ENCODE peak calls at places on chromosomes 12 and 14, in four cellular contexts. One of them, this sample, is unnamed.

GRCh38 chr14:67413806-67414769 is 2.1 kb upstream of the PLEK2 start:
- DNase-seq in tibial artery: no peak
- DNase-seq in neural progenitor cell: no peak
- DNase-seq in astrocyte of the spinal cord: peak; percentile 90
- DNase-seq in this sample: no peak

GRCh38 chr14:31510222-31510621 is 22.4 kb upstream of the GPR33 start:
- DNase-seq in tibial artery: no peak
- DNase-seq in neural progenitor cell: no peak
- DNase-seq in astrocyte of the spinal cord: peak; percentile 19
- DNase-seq in this sample: peak; percentile 23

GRCh38 chr12:131380961-131381705 is 329.8 kb upstream of the SFSWAP start:
- DNase-seq in tibial artery: peak; percentile 57
- DNase-seq in neural progenitor cell: peak; percentile 34
- DNase-seq in astrocyte of the spinal cord: no peak
- DNase-seq in this sample: no peak

GRCh38 chr12:8860165-8860961 is 37.9 kb downstream of the A2ML1 start:
- DNase-seq in tibial artery: peak; percentile 66
- DNase-seq in neural progenitor cell: peak; percentile 72
- DNase-seq in astrocyte of the spinal cord: peak; percentile 42
- DNase-seq in this sample: peak; percentile 58

GRCh38 chr12:57171668-57172067 is 24.2 kb upstream of the LRP1-AS start:
- DNase-seq in tibial artery: no peak
- DNase-seq in neural progenitor cell: no peak
- DNase-seq in astrocyte of the spinal cord: no peak
- DNase-seq in this sample: no peak

GRCh38 chr14:68468437-68469207 is 324.2 kb downstream of the ZFP36L1 start:
- DNase-seq in tibial artery: no peak
- DNase-seq in neural progenitor cell: no peak
- DNase-seq in astrocyte of the spinal cord: peak; percentile 80
- DNase-seq in this sample: no peak

GRCh38 chr12:68113644-68114043 is 45.9 kb downstream of the IFNG start:
- DNase-seq in tibial artery: no peak
- DNase-seq in neural progenitor cell: peak; percentile 22
- DNase-seq in astrocyte of the spinal cord: no peak
- DNase-seq in this sample: peak; percentile 12

GRCh38 chr12:120528861-120529525 is at the start of gene COQ5:
- DNase-seq in tibial artery: peak; percentile 93
- DNase-seq in neural progenitor cell: peak; percentile 97
- DNase-seq in astrocyte of the spinal cord: peak; percentile 88
- DNase-seq in this sample: peak; percentile 89

GRCh38 chr12:53696285-53696654 is 20.4 kb upstream of the ATP5MC2 start:
- DNase-seq in tibial artery: no peak
- DNase-seq in neural progenitor cell: peak; percentile 94
- DNase-seq in astrocyte of the spinal cord: peak; percentile 84
- DNase-seq in this sample: peak; percentile 77

GRCh38 chr14:38108681-38109080 is 99.0 kb upstream of the SSTR1 start:
- DNase-seq in tibial artery: no peak
- DNase-seq in neural progenitor cell: no peak
- DNase-seq in astrocyte of the spinal cord: no peak
- DNase-seq in this sample: no peak

GRCh38 chr14:42391146-42391821 is 784.6 kb downstream of the LRFN5 start:
- DNase-seq in tibial artery: no peak
- DNase-seq in neural progenitor cell: no peak
- DNase-seq in astrocyte of the spinal cord: no peak
- DNase-seq in this sample: no peak

GRCh38 chr12:78115889-78116288 is 285.2 kb downstream of the NAV3 start:
- DNase-seq in tibial artery: no peak
- DNase-seq in neural progenitor cell: no peak
- DNase-seq in astrocyte of the spinal cord: no peak
- DNase-seq in this sample: no peak

GRCh38 chr12:78118486-78118885 is 287.8 kb downstream of the NAV3 start:
- DNase-seq in tibial artery: no peak
- DNase-seq in neural progenitor cell: no peak
- DNase-seq in astrocyte of the spinal cord: no peak
- DNase-seq in this sample: no peak

GRCh38 chr12:78120866-78121590 is 290.3 kb downstream of the NAV3 start:
- DNase-seq in tibial artery: no peak
- DNase-seq in neural progenitor cell: no peak
- DNase-seq in astrocyte of the spinal cord: peak; percentile 49
- DNase-seq in this sample: peak; percentile 12

GRCh38 chr12:78119351-78119918 is 288.7 kb downstream of the NAV3 start:
- DNase-seq in tibial artery: no peak
- DNase-seq in neural progenitor cell: no peak
- DNase-seq in astrocyte of the spinal cord: no peak
- DNase-seq in this sample: no peak

DNA sequence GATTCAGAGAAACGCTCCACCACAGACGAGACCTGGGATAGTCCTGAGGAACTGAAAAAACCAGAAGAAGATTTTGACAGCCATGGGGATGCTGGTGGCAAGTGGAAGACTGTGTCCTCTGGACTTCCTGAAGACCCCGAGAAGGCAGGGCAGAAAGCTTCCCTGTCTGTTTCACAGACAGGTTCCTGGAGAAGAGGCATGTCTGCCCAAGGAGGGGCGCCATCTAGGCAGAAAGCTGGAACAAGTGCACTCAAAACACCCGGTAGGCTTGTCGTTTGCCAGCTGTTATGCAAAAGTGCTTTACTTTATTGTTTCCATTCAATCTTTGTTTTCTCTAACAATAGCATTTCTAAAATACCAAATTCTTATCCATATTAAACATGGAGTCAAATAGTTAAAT is 287.3 kb downstream of the NAV3 start:
- DNase-seq in tibial artery: no peak
- DNase-seq in neural progenitor cell: peak; percentile 61
- DNase-seq in astrocyte of the spinal cord: no peak
- DNase-seq in this sample: no peak
- TF ChIP-seq CTCF in tibial artery: no peak
- TF ChIP-seq CTCF in neural progenitor cell: peak; percentile 52
- TF ChIP-seq CTCF in astrocyte of the spinal cord: no peak
- TF ChIP-seq CTCF in this sample: no peak

GRCh38 chr12:80190001-80190400 is 90.7 kb downstream of the OTOGL start:
- DNase-seq in tibial artery: no peak
- DNase-seq in neural progenitor cell: no peak
- DNase-seq in astrocyte of the spinal cord: no peak
- DNase-seq in this sample: no peak
- TF ChIP-seq CTCF in tibial artery: no peak
- TF ChIP-seq CTCF in neural progenitor cell: no peak
- TF ChIP-seq CTCF in astrocyte of the spinal cord: no peak
- TF ChIP-seq CTCF in this sample: no peak

GRCh38 chr12:93062100-93062419 is 133.0 kb upstream of the EEA1 start:
- DNase-seq in tibial artery: no peak
- DNase-seq in neural progenitor cell: no peak
- DNase-seq in astrocyte of the spinal cord: no peak
- DNase-seq in this sample: no peak

GRCh38 chr12:93061414-93062099 is 132.5 kb upstream of the EEA1 start:
- DNase-seq in tibial artery: no peak
- DNase-seq in neural progenitor cell: peak; percentile 11
- DNase-seq in astrocyte of the spinal cord: no peak
- DNase-seq in this sample: no peak

GRCh38 chr12:93060071-93060665 is 131.1 kb upstream of the EEA1 start:
- DNase-seq in tibial artery: no peak
- DNase-seq in neural progenitor cell: no peak
- DNase-seq in astrocyte of the spinal cord: no peak
- DNase-seq in this sample: peak; percentile 61

GRCh38 chr12:93059288-93059687 is 130.2 kb upstream of the EEA1 start:
- DNase-seq in tibial artery: no peak
- DNase-seq in neural progenitor cell: no peak
- DNase-seq in astrocyte of the spinal cord: no peak
- DNase-seq in this sample: no peak

DNA sequence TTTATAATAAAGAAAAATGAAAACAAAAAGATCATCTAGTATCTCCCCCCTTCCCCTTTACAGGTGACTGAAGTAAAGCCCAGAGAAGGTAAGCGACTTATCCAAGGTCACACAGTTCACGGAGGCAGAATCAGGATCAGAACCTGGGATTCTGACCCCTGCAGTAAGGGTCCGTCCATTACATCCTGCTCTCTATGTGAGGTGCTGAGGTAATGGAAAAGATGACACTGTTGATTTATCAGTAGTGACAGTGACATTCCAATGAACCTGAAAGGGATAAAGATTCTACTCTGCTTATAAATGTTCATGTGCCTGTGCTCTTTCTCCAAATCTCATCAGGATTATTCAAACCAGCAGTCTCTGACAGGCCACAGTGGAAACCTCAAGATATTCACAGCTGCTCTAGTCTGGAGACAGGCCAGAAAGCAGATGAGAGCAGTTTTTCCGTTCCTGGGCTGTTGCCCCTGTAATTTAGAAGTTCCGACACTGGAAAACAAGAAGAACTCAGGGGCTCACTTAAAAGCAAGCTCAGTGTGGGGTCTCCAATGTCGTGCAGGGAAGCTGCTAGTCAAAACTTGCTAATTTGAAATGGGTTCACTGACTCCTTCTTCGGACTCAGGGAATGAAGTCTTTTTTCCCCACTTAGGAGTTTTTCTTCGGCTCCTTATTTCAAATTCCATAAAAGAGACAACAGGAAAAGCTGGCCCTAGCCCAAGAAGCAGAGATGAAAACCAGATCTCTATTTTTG is 131.7 kb upstream of the EEA1 start:
- DNase-seq in tibial artery: no peak
- DNase-seq in neural progenitor cell: no peak
- DNase-seq in astrocyte of the spinal cord: peak; percentile 84
- DNase-seq in this sample: peak; percentile 28
- TF ChIP-seq CTCF in tibial artery: no peak
- TF ChIP-seq CTCF in neural progenitor cell: no peak
- TF ChIP-seq CTCF in astrocyte of the spinal cord: no peak
- TF ChIP-seq CTCF in this sample: no peak

DNA sequence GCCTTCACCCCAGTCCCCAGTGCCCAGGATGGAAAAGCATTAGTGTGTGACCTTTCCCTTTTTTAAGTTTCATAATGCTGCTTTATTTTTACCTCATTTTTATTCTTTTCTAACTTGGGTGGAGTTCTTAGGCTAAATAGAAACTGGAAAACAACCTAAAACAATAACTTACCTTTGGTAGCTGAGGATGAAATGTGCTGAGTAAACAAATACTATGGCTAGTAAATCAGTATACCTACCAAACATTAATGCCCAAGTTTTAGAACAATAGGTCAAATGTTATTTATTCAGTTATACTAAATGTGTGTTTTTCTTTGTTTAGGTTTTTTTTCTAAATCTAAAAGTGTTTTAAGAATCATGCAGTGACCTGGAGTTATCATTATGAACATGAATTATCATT is 226.6 kb upstream of the G2E3 start:
- DNase-seq in tibial artery: no peak
- DNase-seq in neural progenitor cell: no peak
- DNase-seq in astrocyte of the spinal cord: no peak
- DNase-seq in this sample: no peak
- TF ChIP-seq CTCF in tibial artery: no peak
- TF ChIP-seq CTCF in neural progenitor cell: no peak
- TF ChIP-seq CTCF in astrocyte of the spinal cord: no peak
- TF ChIP-seq CTCF in this sample: no peak

GRCh38 chr12:65015850-65016249 is 105.3 kb downstream of the WIF1 start:
- DNase-seq in tibial artery: no peak
- DNase-seq in neural progenitor cell: no peak
- DNase-seq in astrocyte of the spinal cord: no peak
- DNase-seq in this sample: no peak
- TF ChIP-seq CTCF in tibial artery: no peak
- TF ChIP-seq CTCF in neural progenitor cell: no peak
- TF ChIP-seq CTCF in astrocyte of the spinal cord: no peak
- TF ChIP-seq CTCF in this sample: no peak

GRCh38 chr14:77653473-77653872 is 37.0 kb upstream of the SPTLC2 start:
- DNase-seq in tibial artery: no peak
- DNase-seq in neural progenitor cell: peak; percentile 55
- DNase-seq in astrocyte of the spinal cord: no peak
- DNase-seq in this sample: peak; percentile 13
- TF ChIP-seq CTCF in tibial artery: no peak
- TF ChIP-seq CTCF in neural progenitor cell: peak; percentile 55
- TF ChIP-seq CTCF in astrocyte of the spinal cord: peak; percentile 21
- TF ChIP-seq CTCF in this sample: peak; percentile 6

GRCh38 chr12:125683748-125684381 is 618.6 kb downstream of the AACS start:
- DNase-seq in tibial artery: no peak
- DNase-seq in neural progenitor cell: peak; percentile 87
- DNase-seq in astrocyte of the spinal cord: no peak
- DNase-seq in this sample: peak; percentile 58
- TF ChIP-seq CTCF in tibial artery: no peak
- TF ChIP-seq CTCF in neural progenitor cell: peak; percentile 91
- TF ChIP-seq CTCF in astrocyte of the spinal cord: no peak
- TF ChIP-seq CTCF in this sample: peak; percentile 45

GRCh38 chr12:112928978-112929377 is 9.3 kb upstream of the OAS3 start:
- DNase-seq in tibial artery: no peak
- DNase-seq in neural progenitor cell: no peak
- DNase-seq in astrocyte of the spinal cord: no peak
- DNase-seq in this sample: no peak
- TF ChIP-seq CTCF in tibial artery: no peak
- TF ChIP-seq CTCF in neural progenitor cell: peak; percentile 48
- TF ChIP-seq CTCF in astrocyte of the spinal cord: no peak
- TF ChIP-seq CTCF in this sample: peak; percentile 14

This sample was measured in GM10248.